ENCODE peak calls at places on chromosomes 5 and 9, in six cellular contexts. W is CD4-positive, alpha-beta T cell; K is fibroblast of the conjunctiva; Q is C1 segment of cervical spinal cord; R is psoas muscle; Y is heart left ventricle. T is an unnamed sample.

GRCh38 chr9:114223564-114224246 is 68.4 kb downstream of the COL27A1 start:
- DNase-seq in Y (no peak), Q (no peak), K (no peak), R (no peak), W (no peak), T (no peak)

GRCh38 chr9:134554750-134555655 is 86.6 kb upstream of the COL5A1 start:
- DNase-seq in Q (no peak), K (no peak), Y (no peak), W (no peak), R (no peak), T (no peak)

GRCh38 chr5:115349001-115349817 is 52.8 kb upstream of the CCDC112 start:
- DNase-seq in Y (no peak), K (peak), W (no peak), Q (no peak), R (peak), T (no peak)

GRCh38 chr5:16712178-16712577 is 95.4 kb upstream of the RETREG1 start:
- DNase-seq in Y (no peak), R (no peak), K (no peak), W (no peak), Q (no peak), T (no peak)

GRCh38 chr9:5263568-5264218 is 32.5 kb downstream of the INSL4 start:
- DNase-seq in R (no peak), W (no peak), Q (no peak), Y (no peak), K (no peak), T (no peak)

GRCh38 chr5:151648988-151649387 is 37.7 kb downstream of the SPARC start:
- DNase-seq in K (no peak), Q (peak), R (no peak), Y (no peak), W (no peak), T (no peak)

GRCh38 chr9:129235931-129236331 is 57.9 kb upstream of the IER5L start:
- DNase-seq in Y (no peak), R (peak), Q (no peak), K (no peak), W (peak), T (no peak)

GRCh38 chr5:89003563-89004036 is 120.6 kb upstream of the MEF2C start:
- DNase-seq in K (no peak), Y (no peak), W (no peak), Q (no peak), R (no peak), T (no peak)

GRCh38 chr5:172903790-172904189 is 55.4 kb upstream of the RPL26L1 start:
- DNase-seq in R (peak), K (peak), Y (no peak), W (no peak), Q (no peak), T (no peak)

GRCh38 chr9:111008148-111009075 is 29.9 kb downstream of the LPAR1 start:
- DNase-seq in W (no peak), Y (no peak), Q (no peak), R (no peak), K (no peak), T (no peak)

GRCh38 chr9:134284273-134284672 is 42.0 kb upstream of the RXRA start:
- DNase-seq in W (no peak), Y (peak), Q (no peak), R (peak), K (no peak), T (peak)

GRCh38 chr9:130639866-130640555 is 24.4 kb upstream of the PRDM12 start:
- DNase-seq in Y (no peak), W (no peak), K (no peak), Q (no peak), R (no peak), T (no peak)

GRCh38 chr9:72863456-72864094 is 89.3 kb downstream of the ALDH1A1 start:
- DNase-seq in Y (no peak), Q (no peak), K (no peak), R (no peak), W (no peak), T (no peak)

GRCh38 chr5:147554285-147554817 is 44.5 kb upstream of the DPYSL3 start:
- DNase-seq in Q (no peak), R (no peak), W (no peak), K (peak), Y (no peak), T (no peak)

GRCh38 chr5:3325206-3325605 is 270.4 kb upstream of the IRX1 start:
- DNase-seq in W (no peak), Y (no peak), Q (no peak), R (no peak), K (no peak), T (no peak)

GRCh38 chr9:2872307-2872940 is 28.5 kb upstream of the PUM3 start:
- DNase-seq in K (peak), Y (no peak), W (no peak), Q (peak), R (no peak), T (no peak)

GRCh38 chr9:129221233-129221632 is 43.2 kb upstream of the IER5L start:
- DNase-seq in R (no peak), K (no peak), Q (no peak), Y (no peak), W (no peak), T (no peak)

GRCh38 chr5:141840826-141841360 is 37.3 kb downstream of the PCDH1 start:
- DNase-seq in K (no peak), Y (no peak), Q (no peak), R (no peak), W (no peak), T (no peak)

GRCh38 chr5:158838788-158839187 is 260.9 kb downstream of the EBF1 start:
- DNase-seq in K (no peak), Y (no peak), R (no peak), Q (no peak), W (no peak), T (no peak)

GRCh38 chr5:93117753-93118531 is 463.1 kb downstream of the NR2F1-AS1 start:
- DNase-seq in Y (no peak), R (no peak), W (no peak), K (no peak), Q (no peak), T (no peak)

GRCh38 chr9:78035369-78035993 is 3.9 kb upstream of the GNAQ start:
- DNase-seq in Y (peak), W (peak), Q (peak), R (peak), K (peak), T (peak)

GRCh38 chr5:135232958-135233357 is 166.1 kb downstream of the MACROH2A1 start:
- DNase-seq in R (peak), Q (peak), K (no peak), Y (no peak), W (no peak), T (peak)

GRCh38 chr5:135073771-135074345 is 39.8 kb upstream of the PITX1 start:
- DNase-seq in K (no peak), W (no peak), Y (no peak), Q (no peak), R (no peak), T (no peak)

GRCh38 chr9:118395415-118395814 is 691.2 kb downstream of the TLR4 start:
- DNase-seq in Y (no peak), K (no peak), W (no peak), R (no peak), Q (no peak), T (no peak)

GRCh38 chr5:52915176-52915875 is 73.8 kb upstream of the ITGA2 start:
- DNase-seq in R (no peak), K (peak), Y (peak), W (peak), Q (no peak), T (no peak)

GRCh38 chr5:36300927-36301540 is 668 bp downstream of the RANBP3L start:
- DNase-seq in W (no peak), K (no peak), R (no peak), Q (no peak), Y (no peak), T (no peak)

GRCh38 chr5:55897905-55898304 is 46.7 kb downstream of the IL31RA start:
- DNase-seq in Q (peak), Y (peak), R (peak), W (no peak), K (peak), T (no peak)

T was measured in ascending aorta.